ENCODE peak calls at places on chromosomes 2 and 18, in six cellular contexts. Y is activated T-cell treated with anti-CD3 and anti-CD28 coated beads, Interleukin-2, amount 50 U/mL, for 48 hours; P is SJSA1; O is ecto neural progenitor cell; X is activated naive CD8-positive, alpha-beta T cell treated with anti-CD3 and anti-CD28 coated beads for 36 hours; C is HS-5. U is an unnamed sample.

GRCh38 chr2:1605659-1606400 is 138.5 kb downstream of the PXDN start:
- DNase-seq in O (no peak), C (no peak), X (no peak), P (peak), Y (no peak), U (no peak)

GRCh38 chr2:78061301-78061700 is 539.1 kb upstream of the LRRTM4 start:
- DNase-seq in Y (no peak), C (no peak), O (no peak), X (no peak), P (no peak), U (no peak)

GRCh38 chr18:35837922-35838496 is 134.5 kb upstream of the RMP24 start:
- DNase-seq in P (no peak), X (no peak), C (no peak), O (no peak), Y (no peak), U (no peak)

GRCh38 chr2:195414479-195414878 is 242.5 kb upstream of the SLC39A10 start:
- DNase-seq in C (no peak), Y (no peak), X (no peak), P (no peak), O (no peak), U (no peak)

GRCh38 chr2:120429586-120430500 is 83.9 kb downstream of the INHBB start:
- DNase-seq in O (peak), P (no peak), X (no peak), Y (peak), C (no peak), U (no peak)

GRCh38 chr2:239831272-239831731 is 193.8 kb downstream of the NDUFA10 start:
- DNase-seq in O (peak), Y (no peak), X (no peak), P (peak), C (no peak), U (no peak)

GRCh38 chr2:15939854-15940660 is at the start of gene MYCN:
- DNase-seq in Y (peak), P (peak), O (peak), X (peak), C (no peak), U (peak)

GRCh38 chr2:120520929-120521912 is 175.3 kb downstream of the INHBB start:
- DNase-seq in Y (peak), C (no peak), P (no peak), O (peak), X (peak), U (no peak)

GRCh38 chr2:113962692-113963480 is 73.0 kb downstream of the ACTR3 start:
- DNase-seq in O (no peak), Y (no peak), P (no peak), C (peak), X (no peak), U (no peak)

GRCh38 chr18:8791171-8791651 is 85.9 kb downstream of the MTCL1 start:
- DNase-seq in C (no peak), X (no peak), Y (no peak), P (no peak), O (no peak), U (no peak)

GRCh38 chr18:1480309-1480708 is 575.6 kb downstream of the ADCYAP1 start:
- DNase-seq in Y (no peak), X (no peak), C (no peak), P (no peak), O (no peak), U (no peak)

GRCh38 chr2:105697781-105698449 is 46.8 kb upstream of the NCK2 start:
- DNase-seq in C (no peak), O (no peak), Y (no peak), X (no peak), P (no peak), U (no peak)

GRCh38 chr2:154264024-154264423 is 392.3 kb downstream of the GALNT13 start:
- DNase-seq in Y (no peak), X (no peak), P (no peak), O (no peak), C (no peak), U (no peak)

GRCh38 chr18:35753306-35753910 is 171.9 kb downstream of the GALNT1 start:
- DNase-seq in X (no peak), P (no peak), Y (no peak), O (no peak), C (no peak), U (no peak)

GRCh38 chr2:86062043-86062442 is 43.6 kb downstream of the POLR1A start:
- DNase-seq in C (peak), X (no peak), Y (no peak), P (no peak), O (no peak), U (no peak)

GRCh38 chr2:205052781-205053180 is 507.5 kb downstream of the PARD3B start:
- DNase-seq in X (no peak), C (no peak), O (no peak), P (no peak), Y (no peak), U (no peak)

GRCh38 chr2:20291106-20291564 is 59.5 kb downstream of the PUM2 start:
- DNase-seq in P (peak), C (peak), Y (no peak), X (peak), O (peak), U (peak)

GRCh38 chr18:26405190-26405781 is 143.1 kb downstream of the KCTD1 start:
- DNase-seq in X (no peak), Y (no peak), C (no peak), P (no peak), O (no peak), U (peak)

GRCh38 chr18:61551586-61551985 is 218.4 kb downstream of the CDH20 start:
- DNase-seq in Y (no peak), X (peak), C (peak), P (peak), O (no peak), U (peak)

GRCh38 chr2:79065176-79065575 is 22.6 kb downstream of the REG1B start:
- DNase-seq in Y (no peak), C (no peak), O (no peak), X (no peak), P (no peak), U (no peak)

GRCh38 chr2:11589316-11589940 is 55.6 kb downstream of the GREB1 start:
- DNase-seq in O (no peak), C (no peak), X (no peak), Y (no peak), P (no peak), U (no peak)

GRCh38 chr2:9703701-9704221 is 73.0 kb upstream of the YWHAQ start:
- DNase-seq in P (no peak), X (no peak), C (peak), O (no peak), Y (no peak), U (no peak)

GRCh38 chr2:127277028-127277427 is 16.9 kb downstream of the ERCC3 start:
- DNase-seq in P (no peak), X (no peak), O (no peak), C (no peak), Y (no peak), U (no peak)

GRCh38 chr2:171550613-171551012 is 28.3 kb downstream of the CYBRD1 start:
- DNase-seq in P (no peak), Y (no peak), O (no peak), X (no peak), C (peak), U (no peak)

GRCh38 chr2:108640731-108641130 is 78.6 kb upstream of the RANBP2 start:
- DNase-seq in X (no peak), C (peak), O (no peak), Y (no peak), P (peak), U (no peak)

GRCh38 chr2:179669196-179669595 is 192.2 kb downstream of the ZNF385B start:
- DNase-seq in P (no peak), X (no peak), C (no peak), O (no peak), Y (no peak), U (no peak)

GRCh38 chr18:68992719-68993482 is 195.0 kb downstream of the CCDC102B start:
- DNase-seq in O (no peak), X (no peak), Y (no peak), C (no peak), P (no peak), U (no peak)

GRCh38 chr18:44704137-44704791 is 23.6 kb downstream of the SETBP1 start:
- DNase-seq in C (no peak), Y (no peak), X (no peak), O (no peak), P (no peak), U (no peak)

U was measured in 8988T.